ENCODE peak calls at places on chromosomes 6 and 20, in ten cellular contexts. S, N, O, Q, H, X, E, B, C and U are unnamed samples.

GRCh38 chr6:80319286-80319685 is 212.8 kb downstream of the BCKDHB start:
- DNase-seq in S (no peak), N (no peak), O (no peak), Q (no peak), H (no peak), X (no peak), E (no peak), B (no peak), C (peak; percentile 21), U (no peak)

GRCh38 chr6:88662163-88662580 is 301.2 kb downstream of the RNGTT start:
- DNase-seq in S (no peak), N (no peak), O (no peak), Q (no peak), H (no peak), X (no peak), E (no peak), B (no peak), C (no peak), U (no peak)

GRCh38 chr6:62523630-62524029 is 237.6 kb upstream of the KHDRBS2 start:
- DNase-seq in S (no peak), N (no peak), O (no peak), Q (no peak), H (no peak), X (no peak), E (no peak), B (no peak), C (no peak), U (no peak)

GRCh38 chr6:168342626-168343025 is 23.0 kb upstream of the DACT2 start:
- DNase-seq in S (peak; percentile 60), N (no peak), O (no peak), Q (no peak), H (no peak), X (no peak), E (no peak), B (no peak), C (no peak), U (no peak)

GRCh38 chr6:136429264-136429663 is 121.0 kb downstream of the MAP7 start:
- DNase-seq in S (no peak), N (no peak), O (no peak), Q (no peak), H (no peak), X (no peak), E (no peak), B (no peak), C (no peak), U (no peak)

GRCh38 chr20:4112490-4113420 is 97.4 kb upstream of the RNF24 start:
- DNase-seq in S (no peak), N (no peak), O (no peak), Q (no peak), H (no peak), X (no peak), E (no peak), B (no peak), C (no peak), U (no peak)

GRCh38 chr6:164532546-164533362 is 776.7 kb downstream of the C6orf118 start:
- DNase-seq in S (no peak), N (no peak), O (no peak), Q (no peak), H (no peak), X (no peak), E (no peak), B (no peak), C (no peak), U (no peak)

GRCh38 chr20:39269493-39270217 is 307.5 kb downstream of the DHX35 start:
- DNase-seq in S (no peak), N (no peak), O (no peak), Q (no peak), H (no peak), X (no peak), E (no peak), B (no peak), C (no peak), U (no peak)

GRCh38 chr6:36627801-36628246 is 33.7 kb downstream of the SRSF3 start:
- DNase-seq in S (no peak), N (peak; percentile 77), O (no peak), Q (no peak), H (no peak), X (no peak), E (no peak), B (no peak), C (peak; percentile 74), U (no peak)

GRCh38 chr6:47023543-47023942 is 18.6 kb downstream of the ADGRF1 start:
- DNase-seq in S (no peak), N (no peak), O (no peak), Q (no peak), H (no peak), X (no peak), E (no peak), B (no peak), C (no peak), U (no peak)

GRCh38 chr6:134097114-134097707 is 44.8 kb upstream of the SLC2A12 start:
- DNase-seq in S (peak; percentile 64), N (no peak), O (no peak), Q (peak; percentile 40), H (peak; percentile 63), X (no peak), E (peak; percentile 68), B (no peak), C (peak; percentile 40), U (peak; percentile 37)

GRCh38 chr6:17086469-17086868 is 15.4 kb upstream of the STMND1 start:
- DNase-seq in S (peak; percentile 62), N (no peak), O (no peak), Q (peak; percentile 74), H (no peak), X (no peak), E (peak; percentile 76), B (no peak), C (peak; percentile 65), U (no peak)

GRCh38 chr6:78942451-78942850 is 75.1 kb downstream of the IRAK1BP1 start:
- DNase-seq in S (no peak), N (no peak), O (no peak), Q (no peak), H (no peak), X (no peak), E (no peak), B (no peak), C (no peak), U (no peak)

GRCh38 chr6:138830273-138830672 is 34.4 kb downstream of the ECT2L start:
- DNase-seq in S (no peak), N (no peak), O (no peak), Q (no peak), H (no peak), X (no peak), E (no peak), B (no peak), C (no peak), U (no peak)

GRCh38 chr20:6051505-6051904 is 2.4 kb downstream of the LRRN4 start:
- DNase-seq in S (no peak), N (no peak), O (no peak), Q (no peak), H (no peak), X (no peak), E (no peak), B (no peak), C (no peak), U (no peak)

GRCh38 chr6:34128045-34128444 is 17.8 kb downstream of the GRM4 start:
- DNase-seq in S (no peak), N (no peak), O (no peak), Q (no peak), H (no peak), X (no peak), E (no peak), B (no peak), C (no peak), U (no peak)

GRCh38 chr6:118982256-118982911 is 47.4 kb upstream of the MCM9 start:
- DNase-seq in S (no peak), N (no peak), O (no peak), Q (no peak), H (no peak), X (no peak), E (no peak), B (no peak), C (no peak), U (no peak)

GRCh38 chr6:35372633-35373032 is 30.3 kb downstream of the PPARD start:
- DNase-seq in S (no peak), N (no peak), O (no peak), Q (no peak), H (no peak), X (no peak), E (no peak), B (no peak), C (no peak), U (no peak)